ENCODE peak calls at places on chromosomes 11 and 22, in six cellular contexts. One of them, this sample, is unnamed.

GRCh38 chr11:32960553-32961164 is 55.0 kb upstream of the DEPDC7 start:
- DNase-seq in OCI-LY7: peak
- DNase-seq in AG10803: peak
- DNase-seq in GM12864: peak
- DNase-seq in fibroblast of mammary gland: peak
- DNase-seq in K562: peak
- DNase-seq in this sample: peak

GRCh38 chr11:17353228-17354021 is 1.8 kb downstream of the NCR3LG1 start:
- DNase-seq in AG10803: peak
- DNase-seq in K562: peak
- DNase-seq in GM12864: peak
- DNase-seq in fibroblast of mammary gland: peak
- DNase-seq in OCI-LY7: peak
- DNase-seq in this sample: peak

GRCh38 chr11:131470526-131470925 is 100.1 kb downstream of the NTM start:
- DNase-seq in OCI-LY7: no peak
- DNase-seq in GM12864: no peak
- DNase-seq in K562: no peak
- DNase-seq in fibroblast of mammary gland: no peak
- DNase-seq in AG10803: no peak
- DNase-seq in this sample: no peak

GRCh38 chr11:110130642-110131238 is 37.5 kb downstream of the ZC3H12C start:
- DNase-seq in OCI-LY7: no peak
- DNase-seq in K562: peak
- DNase-seq in AG10803: no peak
- DNase-seq in GM12864: no peak
- DNase-seq in fibroblast of mammary gland: no peak
- DNase-seq in this sample: peak

GRCh38 chr11:72740060-72740424 is 12.2 kb downstream of the ARAP1 start:
- DNase-seq in K562: no peak
- DNase-seq in AG10803: no peak
- DNase-seq in OCI-LY7: peak
- DNase-seq in GM12864: no peak
- DNase-seq in fibroblast of mammary gland: no peak
- DNase-seq in this sample: no peak

GRCh38 chr11:79419120-79419519 is 21.7 kb downstream of the TENM4 start:
- DNase-seq in fibroblast of mammary gland: peak
- DNase-seq in OCI-LY7: no peak
- DNase-seq in K562: no peak
- DNase-seq in GM12864: no peak
- DNase-seq in AG10803: no peak
- DNase-seq in this sample: peak

GRCh38 chr11:71452354-71453020 is 516 bp upstream of the NADSYN1 start:
- DNase-seq in GM12864: peak
- DNase-seq in AG10803: peak
- DNase-seq in OCI-LY7: peak
- DNase-seq in fibroblast of mammary gland: peak
- DNase-seq in K562: no peak
- DNase-seq in this sample: peak

GRCh38 chr22:49012695-49013094 is 815.0 kb downstream of the BRD1 start:
- DNase-seq in K562: no peak
- DNase-seq in fibroblast of mammary gland: no peak
- DNase-seq in AG10803: no peak
- DNase-seq in GM12864: no peak
- DNase-seq in OCI-LY7: no peak
- DNase-seq in this sample: no peak

GRCh38 chr11:100674212-100674611 is 12.9 kb upstream of the ARHGAP42 start:
- DNase-seq in fibroblast of mammary gland: peak
- DNase-seq in AG10803: no peak
- DNase-seq in GM12864: no peak
- DNase-seq in OCI-LY7: no peak
- DNase-seq in K562: no peak
- DNase-seq in this sample: no peak

GRCh38 chr22:25492950-25493790 is 71.3 kb upstream of the GRK3 start:
- DNase-seq in fibroblast of mammary gland: no peak
- DNase-seq in K562: no peak
- DNase-seq in GM12864: no peak
- DNase-seq in OCI-LY7: no peak
- DNase-seq in AG10803: no peak
- DNase-seq in this sample: no peak

GRCh38 chr11:95688501-95689222 is 100.9 kb downstream of the FAM76B start:
- DNase-seq in AG10803: no peak
- DNase-seq in OCI-LY7: no peak
- DNase-seq in K562: no peak
- DNase-seq in fibroblast of mammary gland: no peak
- DNase-seq in GM12864: no peak
- DNase-seq in this sample: peak

GRCh38 chr11:125091247-125091876 is 20.1 kb downstream of the TMEM218 start:
- DNase-seq in fibroblast of mammary gland: peak
- DNase-seq in GM12864: no peak
- DNase-seq in AG10803: peak
- DNase-seq in K562: peak
- DNase-seq in OCI-LY7: peak
- DNase-seq in this sample: peak

GRCh38 chr11:117072517-117073218 is 25.6 kb downstream of the SIK3 start:
- DNase-seq in GM12864: no peak
- DNase-seq in K562: peak
- DNase-seq in OCI-LY7: no peak
- DNase-seq in fibroblast of mammary gland: peak
- DNase-seq in AG10803: peak
- DNase-seq in this sample: peak

GRCh38 chr11:134237557-134237922 is 13.1 kb downstream of the VPS26B start:
- DNase-seq in GM12864: no peak
- DNase-seq in fibroblast of mammary gland: no peak
- DNase-seq in OCI-LY7: no peak
- DNase-seq in AG10803: no peak
- DNase-seq in K562: no peak
- DNase-seq in this sample: no peak

GRCh38 chr11:44837650-44838049 is 110.9 kb downstream of the TSPAN18 start:
- DNase-seq in GM12864: no peak
- DNase-seq in OCI-LY7: no peak
- DNase-seq in AG10803: peak
- DNase-seq in fibroblast of mammary gland: peak
- DNase-seq in K562: no peak
- DNase-seq in this sample: no peak

GRCh38 chr11:60939828-60940227 is 12.1 kb downstream of the SLC15A3 start:
- DNase-seq in GM12864: no peak
- DNase-seq in AG10803: no peak
- DNase-seq in K562: no peak
- DNase-seq in OCI-LY7: no peak
- DNase-seq in fibroblast of mammary gland: no peak
- DNase-seq in this sample: peak

GRCh38 chr11:7115775-7116174 is 27.0 kb downstream of the RBMXL2 start:
- DNase-seq in OCI-LY7: no peak
- DNase-seq in GM12864: no peak
- DNase-seq in AG10803: no peak
- DNase-seq in fibroblast of mammary gland: peak
- DNase-seq in K562: no peak
- DNase-seq in this sample: no peak

GRCh38 chr11:76768091-76769047 is 14.8 kb upstream of the TSKU start:
- DNase-seq in K562: no peak
- DNase-seq in AG10803: peak
- DNase-seq in fibroblast of mammary gland: peak
- DNase-seq in GM12864: no peak
- DNase-seq in OCI-LY7: no peak
- DNase-seq in this sample: peak
- H3K4me3 ChIP-seq in K562: no peak
- H3K4me3 ChIP-seq in AG10803: no peak
- H3K4me3 ChIP-seq in fibroblast of mammary gland: no peak
- H3K4me3 ChIP-seq in GM12864: no peak
- H3K4me3 ChIP-seq in OCI-LY7: no peak
- H3K4me3 ChIP-seq in this sample: no peak

DNA sequence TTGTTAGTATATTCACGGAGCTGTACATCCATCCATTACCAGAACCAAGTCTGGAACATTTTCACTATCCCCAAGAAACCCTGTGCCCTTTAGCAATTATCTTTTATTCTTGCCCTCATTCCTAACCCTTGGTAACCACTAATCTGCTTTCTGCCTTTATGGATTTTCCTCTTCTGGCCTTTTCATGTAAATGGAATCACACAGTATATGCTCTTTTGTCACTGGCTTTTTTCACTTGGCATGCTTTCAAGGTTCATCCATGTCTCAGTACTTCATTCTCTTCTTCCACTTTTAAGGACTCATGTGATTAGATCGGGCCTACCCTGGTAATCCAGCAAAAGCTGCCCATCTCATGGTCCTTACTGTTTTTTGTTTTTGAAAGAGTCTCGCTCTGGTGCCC is 11.0 kb upstream of the ZBTB44 start:
- DNase-seq in K562: no peak
- DNase-seq in GM12864: no peak
- DNase-seq in AG10803: no peak
- DNase-seq in fibroblast of mammary gland: no peak
- DNase-seq in OCI-LY7: no peak
- DNase-seq in this sample: no peak
- TF ChIP-seq CTCF in K562: no peak
- TF ChIP-seq CTCF in GM12864: no peak
- TF ChIP-seq CTCF in AG10803: no peak
- TF ChIP-seq CTCF in fibroblast of mammary gland: no peak
- TF ChIP-seq CTCF in OCI-LY7: no peak
- TF ChIP-seq CTCF in this sample: no peak

GRCh38 chr11:64890084-64890944 is 11.9 kb upstream of the EHD1 start:
- DNase-seq in OCI-LY7: no peak
- DNase-seq in AG10803: no peak
- DNase-seq in GM12864: no peak
- DNase-seq in fibroblast of mammary gland: no peak
- DNase-seq in K562: no peak
- DNase-seq in this sample: no peak

GRCh38 chr11:64887757-64888405 is 9.5 kb upstream of the EHD1 start:
- DNase-seq in GM12864: no peak
- DNase-seq in K562: peak
- DNase-seq in OCI-LY7: peak
- DNase-seq in AG10803: peak
- DNase-seq in fibroblast of mammary gland: peak
- DNase-seq in this sample: peak

GRCh38 chr11:64887234-64887756 is 8.9 kb upstream of the EHD1 start:
- DNase-seq in AG10803: no peak
- DNase-seq in K562: peak
- DNase-seq in GM12864: no peak
- DNase-seq in OCI-LY7: peak
- DNase-seq in fibroblast of mammary gland: no peak
- DNase-seq in this sample: no peak

GRCh38 chr11:64888761-64889511 is 10.5 kb upstream of the EHD1 start:
- DNase-seq in fibroblast of mammary gland: no peak
- DNase-seq in AG10803: no peak
- DNase-seq in K562: peak
- DNase-seq in OCI-LY7: no peak
- DNase-seq in GM12864: no peak
- DNase-seq in this sample: no peak

GRCh38 chr11:64888406-64888757 is 10.0 kb upstream of the EHD1 start:
- DNase-seq in OCI-LY7: no peak
- DNase-seq in K562: no peak
- DNase-seq in fibroblast of mammary gland: no peak
- DNase-seq in AG10803: no peak
- DNase-seq in GM12864: no peak
- DNase-seq in this sample: no peak
- H3K4me3 ChIP-seq in OCI-LY7: peak
- H3K4me3 ChIP-seq in K562: no peak
- H3K4me3 ChIP-seq in fibroblast of mammary gland: no peak
- H3K4me3 ChIP-seq in AG10803: no peak
- H3K4me3 ChIP-seq in GM12864: no peak
- H3K4me3 ChIP-seq in this sample: no peak

DNA sequence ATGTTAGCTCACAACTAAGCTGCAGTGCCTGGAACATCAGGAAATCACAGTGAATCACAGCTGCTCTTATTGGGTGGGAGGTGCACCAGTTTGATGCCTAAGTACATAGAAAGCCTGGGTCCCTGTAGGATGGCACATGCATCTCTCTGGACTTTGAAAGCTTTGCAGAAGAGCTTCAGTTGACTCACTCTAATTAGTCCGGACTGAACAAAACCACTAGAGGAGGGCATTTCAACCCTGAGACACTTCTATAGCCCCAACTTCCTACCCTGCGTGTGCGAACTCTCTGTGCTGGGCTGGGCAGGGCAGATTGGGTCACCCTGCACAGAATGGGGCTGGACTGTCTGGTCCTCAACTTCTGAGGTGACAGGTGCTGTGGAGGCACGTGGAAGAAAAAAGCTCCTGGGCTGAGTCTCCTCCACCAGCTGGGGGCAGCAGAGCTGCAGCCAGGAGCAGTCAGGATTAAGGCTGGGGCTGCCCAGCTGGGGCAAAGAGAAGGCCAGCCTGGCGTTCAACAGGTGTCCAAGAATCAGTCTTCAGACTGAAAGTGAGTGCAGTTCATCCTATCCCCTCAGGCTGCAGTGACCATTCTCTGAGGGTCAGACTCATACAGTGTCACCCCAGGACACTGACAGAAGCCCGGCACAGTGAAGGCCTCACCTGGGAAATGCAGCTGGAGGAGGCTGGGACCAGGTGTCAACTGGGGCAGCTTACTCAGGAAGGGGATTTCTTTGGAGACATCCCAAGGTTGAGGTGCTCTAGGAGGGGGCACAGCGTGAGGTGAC is 22.1 kb downstream of the GGTLC2 start:
- DNase-seq in AG10803: peak
- DNase-seq in OCI-LY7: peak
- DNase-seq in fibroblast of mammary gland: peak
- DNase-seq in GM12864: no peak
- DNase-seq in K562: peak
- DNase-seq in this sample: no peak
- TF ChIP-seq CTCF in AG10803: peak
- TF ChIP-seq CTCF in OCI-LY7: peak
- TF ChIP-seq CTCF in fibroblast of mammary gland: peak
- TF ChIP-seq CTCF in GM12864: peak
- TF ChIP-seq CTCF in K562: no peak
- TF ChIP-seq CTCF in this sample: peak

GRCh38 chr11:62105611-62106245 is 18.1 kb upstream of the INCENP start:
- DNase-seq in AG10803: peak
- DNase-seq in GM12864: no peak
- DNase-seq in OCI-LY7: no peak
- DNase-seq in fibroblast of mammary gland: no peak
- DNase-seq in K562: no peak
- DNase-seq in this sample: no peak
- H3K4me3 ChIP-seq in AG10803: peak
- H3K4me3 ChIP-seq in GM12864: no peak
- H3K4me3 ChIP-seq in OCI-LY7: no peak
- H3K4me3 ChIP-seq in fibroblast of mammary gland: no peak
- H3K4me3 ChIP-seq in K562: peak
- H3K4me3 ChIP-seq in this sample: no peak

DNA sequence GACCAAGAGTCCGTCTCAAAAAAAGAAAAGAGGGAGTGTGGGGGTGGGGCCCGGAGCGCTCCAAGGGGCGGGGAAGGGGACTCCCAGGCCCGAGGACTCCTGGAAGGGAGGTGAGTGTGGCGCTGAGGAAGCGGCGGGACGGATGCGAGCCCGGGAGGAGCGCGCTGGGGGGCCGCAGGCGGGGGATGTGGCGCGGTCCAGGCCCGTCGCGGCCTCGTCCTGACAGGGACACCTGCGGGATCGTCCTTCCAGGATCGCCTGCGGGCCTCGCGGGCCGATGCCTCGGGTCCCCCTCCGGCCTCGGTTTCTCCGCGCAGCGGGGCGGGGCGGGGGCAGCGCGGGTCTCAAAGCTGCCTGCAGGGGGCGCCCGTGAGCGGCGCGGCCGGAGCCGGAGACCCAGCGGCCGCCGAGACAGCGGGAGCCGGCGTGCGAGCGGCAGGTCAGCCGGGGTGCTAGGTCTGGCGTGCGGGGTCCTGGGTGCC is 3.8 kb upstream of the ADORA2A start:
- DNase-seq in AG10803: no peak
- DNase-seq in K562: peak
- DNase-seq in fibroblast of mammary gland: no peak
- DNase-seq in OCI-LY7: peak
- DNase-seq in GM12864: no peak
- DNase-seq in this sample: no peak
- TF ChIP-seq CTCF in AG10803: peak
- TF ChIP-seq CTCF in K562: peak
- TF ChIP-seq CTCF in fibroblast of mammary gland: peak
- TF ChIP-seq CTCF in OCI-LY7: peak
- TF ChIP-seq CTCF in GM12864: peak
- TF ChIP-seq CTCF in this sample: peak